ENCODE peak calls at places on chromosomes 13 and 19, in seven cellular contexts. One of them, this sample, is unnamed.

GRCh38 chr13:33109319-33109718 is 93.1 kb downstream of the KL start:
- DNase-seq in mammary epithelial cell: no peak
- DNase-seq in AG04450: no peak
- DNase-seq in SJSA1: no peak
- DNase-seq in psoas muscle: no peak
- DNase-seq in hepatocyte: no peak
- DNase-seq in mesendoderm: no peak
- DNase-seq in this sample: no peak

GRCh38 chr19:2582984-2583956 is 107.3 kb downstream of the GADD45B start:
- DNase-seq in mammary epithelial cell: no peak
- DNase-seq in AG04450: no peak
- DNase-seq in SJSA1: no peak
- DNase-seq in psoas muscle: no peak
- DNase-seq in hepatocyte: no peak
- DNase-seq in mesendoderm: no peak
- DNase-seq in this sample: no peak

GRCh38 chr13:25371608-25372274 is at the start of gene ATP8A2:
- DNase-seq in mammary epithelial cell: no peak
- DNase-seq in AG04450: no peak
- DNase-seq in SJSA1: no peak
- DNase-seq in psoas muscle: no peak
- DNase-seq in hepatocyte: peak; percentile 30
- DNase-seq in mesendoderm: peak; percentile 8
- DNase-seq in this sample: no peak

GRCh38 chr13:20494656-20495055 is 31.0 kb downstream of the CRYL1 start:
- DNase-seq in mammary epithelial cell: peak; percentile 38
- DNase-seq in AG04450: no peak
- DNase-seq in SJSA1: no peak
- DNase-seq in psoas muscle: no peak
- DNase-seq in hepatocyte: no peak
- DNase-seq in mesendoderm: no peak
- DNase-seq in this sample: no peak

GRCh38 chr19:16293133-16294085 is 31.2 kb upstream of the KLF2 start:
- DNase-seq in mammary epithelial cell: no peak
- DNase-seq in AG04450: peak; percentile 96
- DNase-seq in SJSA1: peak; percentile 91
- DNase-seq in psoas muscle: peak; percentile 77
- DNase-seq in hepatocyte: peak; percentile 84
- DNase-seq in mesendoderm: no peak
- DNase-seq in this sample: no peak

GRCh38 chr19:7395793-7396192 is 47.1 kb downstream of the ARHGEF18 start:
- DNase-seq in mammary epithelial cell: peak; percentile 41
- DNase-seq in AG04450: no peak
- DNase-seq in SJSA1: no peak
- DNase-seq in psoas muscle: no peak
- DNase-seq in hepatocyte: no peak
- DNase-seq in mesendoderm: no peak
- DNase-seq in this sample: no peak

GRCh38 chr13:27979765-27980279 is 8.7 kb downstream of the URAD start:
- DNase-seq in mammary epithelial cell: no peak
- DNase-seq in AG04450: no peak
- DNase-seq in SJSA1: no peak
- DNase-seq in psoas muscle: no peak
- DNase-seq in hepatocyte: no peak
- DNase-seq in mesendoderm: no peak
- DNase-seq in this sample: no peak

GRCh38 chr19:16425993-16426392 is 45.8 kb downstream of the EPS15L1 start:
- DNase-seq in mammary epithelial cell: no peak
- DNase-seq in AG04450: no peak
- DNase-seq in SJSA1: no peak
- DNase-seq in psoas muscle: no peak
- DNase-seq in hepatocyte: no peak
- DNase-seq in mesendoderm: no peak
- DNase-seq in this sample: no peak

GRCh38 chr13:91946498-91947070 is 548.2 kb downstream of the GPC5 start:
- DNase-seq in mammary epithelial cell: peak; percentile 0
- DNase-seq in AG04450: no peak
- DNase-seq in SJSA1: no peak
- DNase-seq in psoas muscle: no peak
- DNase-seq in hepatocyte: peak; percentile 57
- DNase-seq in mesendoderm: peak; percentile 47
- DNase-seq in this sample: no peak

GRCh38 chr13:51758691-51759090 is 45.3 kb downstream of the DHRS12 start:
- DNase-seq in mammary epithelial cell: no peak
- DNase-seq in AG04450: no peak
- DNase-seq in SJSA1: peak; percentile 14
- DNase-seq in psoas muscle: no peak
- DNase-seq in hepatocyte: no peak
- DNase-seq in mesendoderm: no peak
- DNase-seq in this sample: no peak

GRCh38 chr13:42369071-42369795 is 97.3 kb downstream of the AKAP11 start:
- DNase-seq in mammary epithelial cell: no peak
- DNase-seq in AG04450: no peak
- DNase-seq in SJSA1: no peak
- DNase-seq in psoas muscle: no peak
- DNase-seq in hepatocyte: no peak
- DNase-seq in mesendoderm: no peak
- DNase-seq in this sample: no peak

GRCh38 chr13:113454936-113455335 is 1.6 kb upstream of the ADPRHL1 start:
- DNase-seq in mammary epithelial cell: no peak
- DNase-seq in AG04450: no peak
- DNase-seq in SJSA1: no peak
- DNase-seq in psoas muscle: no peak
- DNase-seq in hepatocyte: no peak
- DNase-seq in mesendoderm: no peak
- DNase-seq in this sample: no peak

GRCh38 chr13:104984296-104984818 is 1551.1 kb downstream of the EFNB2 start:
- DNase-seq in mammary epithelial cell: peak; percentile 4
- DNase-seq in AG04450: no peak
- DNase-seq in SJSA1: peak; percentile 11
- DNase-seq in psoas muscle: peak; percentile 24
- DNase-seq in hepatocyte: peak; percentile 49
- DNase-seq in mesendoderm: no peak
- DNase-seq in this sample: no peak

GRCh38 chr19:4278010-4278409 is 1.1 kb upstream of the SHD start:
- DNase-seq in mammary epithelial cell: no peak
- DNase-seq in AG04450: no peak
- DNase-seq in SJSA1: no peak
- DNase-seq in psoas muscle: no peak
- DNase-seq in hepatocyte: no peak
- DNase-seq in mesendoderm: peak; percentile 20
- DNase-seq in this sample: no peak
- H3K27me3 ChIP-seq in mammary epithelial cell: peaks cover 17% of the 10 kb centered on the region
- H3K27me3 ChIP-seq in AG04450: peaks cover 27% of the 10 kb centered on the region
- H3K27me3 ChIP-seq in SJSA1: peaks cover 50% of the 10 kb centered on the region
- H3K27me3 ChIP-seq in psoas muscle: peaks cover 48% of the 10 kb centered on the region
- H3K27me3 ChIP-seq in hepatocyte: peaks cover 47% of the 10 kb centered on the region
- H3K27me3 ChIP-seq in mesendoderm: peaks cover 8% of the 10 kb centered on the region
- H3K27me3 ChIP-seq in this sample: peaks cover 63% of the 10 kb centered on the region

DNA sequence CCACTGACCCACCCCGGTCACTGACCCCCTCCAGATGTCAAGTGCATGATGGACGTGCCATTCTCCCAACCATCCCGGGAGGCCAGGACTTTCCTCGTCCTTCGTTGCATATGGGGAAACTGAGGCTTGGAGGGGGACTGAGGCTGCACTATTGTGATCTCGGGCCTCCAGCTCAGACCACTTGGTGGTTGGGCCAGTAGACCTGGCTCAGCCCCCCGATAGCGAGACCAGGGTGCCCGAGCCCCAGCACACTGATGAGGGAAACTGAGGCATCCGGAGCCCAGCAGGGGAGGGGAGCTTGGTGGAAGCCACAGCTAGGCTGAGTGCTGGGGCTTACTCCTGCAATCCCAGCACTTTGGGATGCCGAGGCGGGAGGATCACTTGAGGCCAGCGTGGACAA is 10.4 kb downstream of the EFNA2 start:
- DNase-seq in mammary epithelial cell: no peak
- DNase-seq in AG04450: no peak
- DNase-seq in SJSA1: no peak
- DNase-seq in psoas muscle: no peak
- DNase-seq in hepatocyte: no peak
- DNase-seq in mesendoderm: no peak
- DNase-seq in this sample: no peak
- H3K27me3 ChIP-seq in mammary epithelial cell: peaks cover 14% of the 10 kb centered on the region
- H3K27me3 ChIP-seq in AG04450: peaks cover 20% of the 10 kb centered on the region
- H3K27me3 ChIP-seq in SJSA1: peaks cover 22% of the 10 kb centered on the region
- H3K27me3 ChIP-seq in psoas muscle: peaks cover 62% of the 10 kb centered on the region
- H3K27me3 ChIP-seq in hepatocyte: no peaks in the 10 kb centered on the region
- H3K27me3 ChIP-seq in mesendoderm: no peaks in the 10 kb centered on the region
- H3K27me3 ChIP-seq in this sample: peaks cover 87% of the 10 kb centered on the region

GRCh38 chr19:55467236-55468053 is 2.9 kb upstream of the C19orf85 start:
- DNase-seq in mammary epithelial cell: peak; percentile 38
- DNase-seq in AG04450: no peak
- DNase-seq in SJSA1: peak; percentile 44
- DNase-seq in psoas muscle: peak; percentile 74
- DNase-seq in hepatocyte: peak; percentile 76
- DNase-seq in mesendoderm: peak; percentile 27
- DNase-seq in this sample: no peak

GRCh38 chr19:55471266-55471665 is 5.2 kb upstream of the ZNF628 start:
- DNase-seq in mammary epithelial cell: no peak
- DNase-seq in AG04450: no peak
- DNase-seq in SJSA1: no peak
- DNase-seq in psoas muscle: no peak
- DNase-seq in hepatocyte: no peak
- DNase-seq in mesendoderm: no peak
- DNase-seq in this sample: no peak

GRCh38 chr19:55466246-55466614 is 1.7 kb upstream of the C19orf85 start:
- DNase-seq in mammary epithelial cell: no peak
- DNase-seq in AG04450: no peak
- DNase-seq in SJSA1: no peak
- DNase-seq in psoas muscle: no peak
- DNase-seq in hepatocyte: no peak
- DNase-seq in mesendoderm: no peak
- DNase-seq in this sample: no peak

GRCh38 chr19:55465460-55466245 is 1.1 kb upstream of the C19orf85 start:
- DNase-seq in mammary epithelial cell: no peak
- DNase-seq in AG04450: no peak
- DNase-seq in SJSA1: no peak
- DNase-seq in psoas muscle: no peak
- DNase-seq in hepatocyte: no peak
- DNase-seq in mesendoderm: no peak
- DNase-seq in this sample: no peak

GRCh38 chr19:55468054-55468393 is 3.5 kb upstream of the C19orf85 start:
- DNase-seq in mammary epithelial cell: no peak
- DNase-seq in AG04450: no peak
- DNase-seq in SJSA1: peak; percentile 35
- DNase-seq in psoas muscle: no peak
- DNase-seq in hepatocyte: no peak
- DNase-seq in mesendoderm: no peak
- DNase-seq in this sample: no peak
- H3K27me3 ChIP-seq in mammary epithelial cell: no peaks in the 10 kb centered on the region
- H3K27me3 ChIP-seq in AG04450: peaks cover 3% of the 10 kb centered on the region
- H3K27me3 ChIP-seq in SJSA1: no peaks in the 10 kb centered on the region
- H3K27me3 ChIP-seq in psoas muscle: no peaks in the 10 kb centered on the region
- H3K27me3 ChIP-seq in hepatocyte: no peaks in the 10 kb centered on the region
- H3K27me3 ChIP-seq in mesendoderm: no peaks in the 10 kb centered on the region
- H3K27me3 ChIP-seq in this sample: no peaks in the 10 kb centered on the region

GRCh38 chr13:112000888-112001287 is 66.1 kb upstream of the SOX1 start:
- DNase-seq in mammary epithelial cell: no peak
- DNase-seq in AG04450: no peak
- DNase-seq in SJSA1: no peak
- DNase-seq in psoas muscle: no peak
- DNase-seq in hepatocyte: no peak
- DNase-seq in mesendoderm: no peak
- DNase-seq in this sample: no peak

GRCh38 chr13:112001571-112001970 is 65.4 kb upstream of the SOX1 start:
- DNase-seq in mammary epithelial cell: no peak
- DNase-seq in AG04450: no peak
- DNase-seq in SJSA1: no peak
- DNase-seq in psoas muscle: no peak
- DNase-seq in hepatocyte: no peak
- DNase-seq in mesendoderm: no peak
- DNase-seq in this sample: no peak

GRCh38 chr13:111993701-111994100 is 73.2 kb upstream of the SOX1 start:
- DNase-seq in mammary epithelial cell: no peak
- DNase-seq in AG04450: no peak
- DNase-seq in SJSA1: no peak
- DNase-seq in psoas muscle: no peak
- DNase-seq in hepatocyte: no peak
- DNase-seq in mesendoderm: no peak
- DNase-seq in this sample: no peak

GRCh38 chr13:111994578-111994977 is 72.4 kb upstream of the SOX1 start:
- DNase-seq in mammary epithelial cell: no peak
- DNase-seq in AG04450: no peak
- DNase-seq in SJSA1: no peak
- DNase-seq in psoas muscle: no peak
- DNase-seq in hepatocyte: no peak
- DNase-seq in mesendoderm: no peak
- DNase-seq in this sample: no peak

GRCh38 chr13:111999352-111999751 is 67.6 kb upstream of the SOX1 start:
- DNase-seq in mammary epithelial cell: no peak
- DNase-seq in AG04450: no peak
- DNase-seq in SJSA1: no peak
- DNase-seq in psoas muscle: no peak
- DNase-seq in hepatocyte: no peak
- DNase-seq in mesendoderm: no peak
- DNase-seq in this sample: no peak
- H3K27me3 ChIP-seq in mammary epithelial cell: no peaks in the 10 kb centered on the region
- H3K27me3 ChIP-seq in AG04450: no peaks in the 10 kb centered on the region
- H3K27me3 ChIP-seq in SJSA1: peaks cover 67% of the 10 kb centered on the region
- H3K27me3 ChIP-seq in psoas muscle: peaks cover 6% of the 10 kb centered on the region
- H3K27me3 ChIP-seq in hepatocyte: peaks cover 7% of the 10 kb centered on the region
- H3K27me3 ChIP-seq in mesendoderm: peaks cover 4% of the 10 kb centered on the region
- H3K27me3 ChIP-seq in this sample: no peaks in the 10 kb centered on the region

This sample was measured in left lung.